ENCODE peak calls at places on chromosomes 12 and 14, in seven cellular contexts. G is neuronal stem cell, N is IMR-90, Z is H9, A is mesendoderm, K is H1, S is trophoblast cell. U is an unnamed sample.

GRCh38 chr12:86456241-86456640 is 200.1 kb upstream of the MGAT4C start:
- DNase-seq in G (no peak), N (no peak), Z (no peak), A (no peak), K (no peak), S (no peak), U (no peak)

GRCh38 chr12:44774815-44775411 is 101.2 kb downstream of the NELL2 start:
- DNase-seq in G (peak; percentile 45), N (peak; percentile 1), Z (peak; percentile 76), A (peak; percentile 58), K (peak; percentile 91), S (peak; percentile 11), U (peak; percentile 4)

GRCh38 chr12:124391340-124392261 is 96.7 kb downstream of the RFLNA start:
- DNase-seq in G (no peak), N (peak; percentile 51), Z (no peak), A (no peak), K (no peak), S (peak; percentile 36), U (peak; percentile 80)

GRCh38 chr14:97977711-97978261 is 1180.6 kb downstream of the VRK1 start:
- DNase-seq in G (no peak), N (no peak), Z (peak; percentile 32), A (no peak), K (peak; percentile 43), S (no peak), U (no peak)

GRCh38 chr12:49616533-49617219 is 6.7 kb upstream of the PRPF40B start:
- DNase-seq in G (no peak), N (no peak), Z (no peak), A (no peak), K (no peak), S (no peak), U (peak; percentile 18)

GRCh38 chr12:58927112-58927511 is 6.8 kb upstream of the LRIG3 start:
- DNase-seq in G (no peak), N (no peak), Z (no peak), A (no peak), K (no peak), S (no peak), U (no peak)

GRCh38 chr14:58299665-58300202 is 1.4 kb downstream of the ARID4A start:
- DNase-seq in G (no peak), N (no peak), Z (no peak), A (peak; percentile 44), K (no peak), S (peak; percentile 33), U (peak; percentile 26)

GRCh38 chr12:44021471-44021971 is 185.6 kb downstream of the TMEM117 start:
- DNase-seq in G (no peak), N (no peak), Z (no peak), A (no peak), K (no peak), S (no peak), U (no peak)

GRCh38 chr12:25496098-25496587 is 56.9 kb downstream of the LMNTD1 start:
- DNase-seq in G (no peak), N (peak; percentile 38), Z (no peak), A (no peak), K (no peak), S (peak; percentile 94), U (peak; percentile 12)

GRCh38 chr14:75286313-75286712 is 7.7 kb downstream of the FOS start:
- DNase-seq in G (no peak), N (no peak), Z (peak; percentile 51), A (peak; percentile 46), K (no peak), S (peak; percentile 60), U (peak; percentile 58)

GRCh38 chr12:2311001-2311778 is 258.4 kb downstream of the CACNA1C start:
- DNase-seq in G (no peak), N (peak; percentile 80), Z (no peak), A (no peak), K (no peak), S (no peak), U (peak; percentile 45)

GRCh38 chr14:72869407-72870329 is 24.2 kb downstream of the DPF3 start:
- DNase-seq in G (no peak), N (no peak), Z (no peak), A (peak; percentile 74), K (no peak), S (no peak), U (no peak)

GRCh38 chr12:19808371-19808770 is 369.1 kb downstream of the AEBP2 start:
- DNase-seq in G (no peak), N (no peak), Z (no peak), A (no peak), K (no peak), S (no peak), U (no peak)

GRCh38 chr12:121427556-121428055 is 27.7 kb downstream of the RNF34 start:
- DNase-seq in G (no peak), N (no peak), Z (no peak), A (no peak), K (no peak), S (no peak), U (no peak)

GRCh38 chr12:19978193-19978592 is 390.1 kb upstream of the PDE3A start:
- DNase-seq in G (no peak), N (peak; percentile 97), Z (no peak), A (no peak), K (no peak), S (no peak), U (peak; percentile 91)

GRCh38 chr12:118032188-118032587 is 15.7 kb downstream of the RFC5 start:
- DNase-seq in G (no peak), N (no peak), Z (no peak), A (no peak), K (no peak), S (no peak), U (no peak)

GRCh38 chr14:92902726-92903125 is 20.2 kb upstream of the CHGA start:
- DNase-seq in G (no peak), N (no peak), Z (peak; percentile 57), A (no peak), K (no peak), S (no peak), U (no peak)

DNA sequence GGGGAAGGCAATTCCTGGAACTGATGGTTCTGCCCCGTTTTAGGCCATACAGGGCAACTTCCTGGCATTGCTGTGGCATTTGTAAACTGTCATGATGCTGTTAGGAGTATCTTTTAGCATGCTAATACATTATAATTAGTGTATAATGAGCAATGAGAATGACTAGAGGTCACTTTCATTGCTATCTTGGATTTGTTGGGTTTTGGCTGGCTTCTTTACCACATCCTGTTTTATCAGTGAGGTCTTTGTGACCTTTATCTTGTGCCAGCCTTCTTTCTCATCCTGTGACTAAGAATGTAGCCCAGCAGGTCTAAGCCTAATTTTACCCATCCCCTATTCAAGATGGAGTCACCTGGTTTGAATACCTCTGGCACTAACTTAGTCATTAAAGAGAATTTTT is 51.2 kb downstream of the TESPA1 start:
- DNase-seq in G (no peak), N (peak; percentile 20), Z (no peak), A (peak; percentile 69), K (no peak), S (peak; percentile 91), U (no peak)
- H3K79me1 ChIP-seq in G (no peaks in the 10 kb centered on the region), N (no peaks in the 10 kb centered on the region), Z (no peaks in the 10 kb centered on the region), A (no peaks in the 10 kb centered on the region), K (no peaks in the 10 kb centered on the region), S (no peaks in the 10 kb centered on the region), U (no peaks in the 10 kb centered on the region)

GRCh38 chr14:94599656-94600004 is 12.6 kb upstream of the SERPINA3 start:
- DNase-seq in G (no peak), N (no peak), Z (no peak), A (no peak), K (no peak), S (no peak), U (no peak)

GRCh38 chr14:94598816-94599655 is 13.2 kb upstream of the SERPINA3 start:
- DNase-seq in G (no peak), N (peak; percentile 97), Z (peak; percentile 38), A (peak; percentile 76), K (no peak), S (peak; percentile 38), U (peak; percentile 69)

GRCh38 chr14:94596361-94596760 is 15.1 kb downstream of the SERPINA5 start:
- DNase-seq in G (no peak), N (no peak), Z (no peak), A (no peak), K (no peak), S (no peak), U (no peak)

GRCh38 chr14:94598506-94598815 is 13.7 kb upstream of the SERPINA3 start:
- DNase-seq in G (no peak), N (no peak), Z (no peak), A (no peak), K (no peak), S (no peak), U (no peak)

GRCh38 chr14:94597788-94598187 is 14.4 kb upstream of the SERPINA3 start:
- DNase-seq in G (no peak), N (no peak), Z (no peak), A (no peak), K (no peak), S (no peak), U (no peak)
- H2BK5ac ChIP-seq in G (no peak overlapping the region), N (no peak overlapping the region), Z (no peak overlapping the region), A (no peak overlapping the region), K (no peak overlapping the region), S (no peak overlapping the region), U (no peak overlapping the region)

GRCh38 chr14:54967496-54967895 is 59.4 kb downstream of the WDHD1 start:
- DNase-seq in G (no peak), N (no peak), Z (no peak), A (no peak), K (no peak), S (no peak), U (no peak)
- H3K79me1 ChIP-seq in G (no peaks in the 10 kb centered on the region), N (no peaks in the 10 kb centered on the region), Z (no peaks in the 10 kb centered on the region), A (no peaks in the 10 kb centered on the region), K (no peaks in the 10 kb centered on the region), S (no peaks in the 10 kb centered on the region), U (peaks cover 3% of the 10 kb centered on the region)

DNA sequence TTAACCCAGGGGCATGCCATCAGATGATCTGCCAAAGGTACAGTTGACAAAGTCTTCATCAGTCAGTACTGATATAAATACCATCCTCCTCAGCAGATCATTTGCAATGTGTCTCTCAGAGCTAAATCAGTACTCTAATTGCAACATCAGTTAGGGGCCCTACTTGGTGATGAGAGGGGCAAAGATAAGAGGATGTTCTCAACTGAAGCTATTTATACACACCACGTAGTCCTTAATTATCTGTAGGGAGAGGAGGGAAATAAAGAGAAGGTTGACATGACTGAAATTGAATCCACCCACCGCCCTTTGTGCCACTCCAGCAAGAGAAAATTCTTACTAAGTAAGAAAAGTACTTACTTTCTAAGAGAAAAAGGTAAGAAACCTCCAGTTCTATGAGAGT is 157.8 kb upstream of the NUDT4 start:
- DNase-seq in G (no peak), N (no peak), Z (no peak), A (no peak), K (no peak), S (no peak), U (no peak)
- H2BK5ac ChIP-seq in G (no peak overlapping the region), N (no peak overlapping the region), Z (no peak overlapping the region), A (no peak overlapping the region), K (no peak overlapping the region), S (no peak overlapping the region), U (no peak overlapping the region)

GRCh38 chr12:66043035-66043434 is 87.5 kb downstream of the LLPH start:
- DNase-seq in G (no peak), N (no peak), Z (no peak), A (no peak), K (no peak), S (no peak), U (no peak)
- H3K79me1 ChIP-seq in G (no peaks in the 10 kb centered on the region), N (no peaks in the 10 kb centered on the region), Z (no peaks in the 10 kb centered on the region), A (no peaks in the 10 kb centered on the region), K (no peaks in the 10 kb centered on the region), S (no peaks in the 10 kb centered on the region), U (no peaks in the 10 kb centered on the region)

GRCh38 chr14:104280085-104280901 is 141.9 kb downstream of the KIF26A start:
- DNase-seq in G (no peak), N (no peak), Z (peak; percentile 25), A (no peak), K (peak; percentile 40), S (no peak), U (no peak)
- H2BK5ac ChIP-seq in G (peak overlapping the region; percentile 84), N (no peak overlapping the region), Z (no peak overlapping the region), A (no peak overlapping the region), K (no peak overlapping the region), S (no peak overlapping the region), U (no peak overlapping the region)

GRCh38 chr12:5535531-5535930 is 103.6 kb downstream of the NTF3 start:
- DNase-seq in G (no peak), N (peak; percentile 53), Z (no peak), A (no peak), K (no peak), S (peak; percentile 35), U (no peak)
- H3K79me1 ChIP-seq in G (no peaks in the 10 kb centered on the region), N (no peaks in the 10 kb centered on the region), Z (no peaks in the 10 kb centered on the region), A (no peaks in the 10 kb centered on the region), K (no peaks in the 10 kb centered on the region), S (no peaks in the 10 kb centered on the region), U (no peaks in the 10 kb centered on the region)

U was measured in mesenchymal stem cell.